ENCODE peak calls at places on chromosomes 7 and 10, in seven cellular contexts. O, H, B, C, U, J and Z are unnamed samples.

GRCh38 chr10:70749756-70750155 is 35.4 kb downstream of the TBATA start:
- DNase-seq in B (no peak), H (no peak), C (no peak), U (no peak), O (no peak), J (no peak), Z (no peak)

GRCh38 chr10:69697006-69697405 is 67.0 kb downstream of the FAM241B start:
- DNase-seq in C (no peak), O (no peak), H (no peak), U (no peak), J (no peak), B (no peak), Z (no peak)

GRCh38 chr10:99403674-99404073 is 26.8 kb downstream of the GOT1 start:
- DNase-seq in O (no peak), U (no peak), C (no peak), H (no peak), J (no peak), B (no peak), Z (no peak)

GRCh38 chr10:69413221-69413865 is 3.4 kb downstream of the TACR2 start:
- DNase-seq in O (peak; percentile 34), J (no peak), U (peak; percentile 41), H (peak; percentile 84), C (peak; percentile 83), B (peak; percentile 59), Z (peak; percentile 29)

GRCh38 chr10:114499630-114500190 is 95.4 kb upstream of the AFAP1L2 start:
- DNase-seq in O (no peak), C (no peak), H (no peak), J (no peak), U (no peak), B (no peak), Z (no peak)

GRCh38 chr7:7720750-7721621 is 2.6 kb upstream of the RPA3 start:
- DNase-seq in B (no peak), C (no peak), O (no peak), J (peak; percentile 23), H (no peak), U (no peak), Z (no peak)

GRCh38 chr7:43302211-43302711 is 189.8 kb downstream of the HECW1 start:
- DNase-seq in H (no peak), U (peak; percentile 29), J (no peak), B (no peak), O (no peak), C (no peak), Z (no peak)

GRCh38 chr7:19958309-19958896 is 185.0 kb upstream of the TMEM196 start:
- DNase-seq in C (no peak), U (peak; percentile 1), J (no peak), B (no peak), H (no peak), O (peak; percentile 95), Z (peak; percentile 26)

GRCh38 chr7:110157631-110158362 is 933.1 kb upstream of the LRRN3 start:
- DNase-seq in B (no peak), O (no peak), U (no peak), J (no peak), H (no peak), C (no peak), Z (no peak)

GRCh38 chr7:81621893-81622292 is 148.0 kb downstream of the HGF start:
- DNase-seq in C (no peak), J (no peak), O (no peak), B (no peak), U (no peak), H (no peak), Z (no peak)

GRCh38 chr7:36303202-36304098 is 86.2 kb upstream of the ANLN start:
- DNase-seq in H (peak; percentile 97), C (no peak), U (peak; percentile 59), O (peak; percentile 83), J (no peak), B (no peak), Z (peak; percentile 31)

GRCh38 chr7:48365010-48365409 is 193.8 kb downstream of the ABCA13 start:
- DNase-seq in B (no peak), J (no peak), H (no peak), U (no peak), C (no peak), O (no peak), Z (no peak)

GRCh38 chr10:104472505-104472904 is 118.9 kb downstream of the CFAP58 start:
- DNase-seq in J (no peak), H (no peak), O (peak; percentile 3), C (no peak), B (no peak), U (no peak), Z (no peak)

GRCh38 chr7:12111461-12112405 is 99.4 kb upstream of the TMEM106B start:
- DNase-seq in U (no peak), B (no peak), J (no peak), H (peak; percentile 83), O (no peak), C (peak; percentile 83), Z (no peak)

GRCh38 chr10:75067272-75067671 is 44.2 kb upstream of the SAMD8 start:
- DNase-seq in C (no peak), U (no peak), B (no peak), H (no peak), O (no peak), J (no peak), Z (no peak)

GRCh38 chr10:84762754-84763394 is 434.5 kb downstream of the CCSER2 start:
- DNase-seq in J (no peak), H (no peak), O (no peak), C (no peak), U (no peak), B (peak; percentile 23), Z (no peak)

GRCh38 chr10:69751216-69751615 is 50.5 kb upstream of the COL13A1 start:
- DNase-seq in O (no peak), B (no peak), C (no peak), U (no peak), H (no peak), J (no peak), Z (no peak)

GRCh38 chr7:93327006-93327633 is 95.0 kb downstream of the VPS50 start:
- DNase-seq in B (no peak), J (no peak), H (no peak), U (no peak), C (no peak), O (peak; percentile 15), Z (no peak)

GRCh38 chr7:4103352-4104091 is 578.6 kb upstream of the FOXK1 start:
- DNase-seq in U (peak; percentile 6), J (no peak), O (peak; percentile 32), H (peak; percentile 62), B (peak; percentile 43), C (peak; percentile 58), Z (peak; percentile 43)

GRCh38 chr7:98133181-98133580 is 26.5 kb downstream of the LMTK2 start:
- DNase-seq in H (no peak), C (no peak), O (no peak), U (no peak), B (peak; percentile 35), J (peak; percentile 63), Z (no peak)

GRCh38 chr7:24665564-24666294 is 91.5 kb downstream of the GSDME start:
- DNase-seq in U (peak; percentile 53), O (peak; percentile 27), J (peak; percentile 27), C (no peak), H (peak; percentile 58), B (peak; percentile 55), Z (peak; percentile 33)
- TF ChIP-seq JUND in U (no peak), O (no peak), J (no peak), C (no peak), H (no peak), B (no peak), Z (no peak)

GRCh38 chr10:37390901-37391300 is 265.5 kb downstream of the ANKRD30A start:
- DNase-seq in U (no peak), C (no peak), J (no peak), O (no peak), B (no peak), H (no peak), Z (no peak)
- TF ChIP-seq JUND in U (no peak), C (no peak), J (no peak), O (no peak), B (no peak), H (no peak), Z (no peak)

GRCh38 chr10:131848296-131848695 is 52.5 kb upstream of the PPP2R2D start:
- DNase-seq in H (no peak), C (no peak), U (no peak), J (no peak), B (no peak), O (no peak), Z (no peak)

GRCh38 chr10:131848741-131849590 is 51.8 kb upstream of the PPP2R2D start:
- DNase-seq in C (no peak), J (no peak), O (no peak), U (no peak), H (no peak), B (no peak), Z (no peak)

GRCh38 chr10:131850490-131850880 is 50.3 kb upstream of the PPP2R2D start:
- DNase-seq in C (no peak), B (no peak), O (no peak), H (no peak), J (no peak), U (no peak), Z (no peak)

GRCh38 chr10:131851332-131851731 is 49.5 kb upstream of the PPP2R2D start:
- DNase-seq in J (no peak), O (no peak), U (no peak), C (peak; percentile 8), B (no peak), H (no peak), Z (no peak)

DNA sequence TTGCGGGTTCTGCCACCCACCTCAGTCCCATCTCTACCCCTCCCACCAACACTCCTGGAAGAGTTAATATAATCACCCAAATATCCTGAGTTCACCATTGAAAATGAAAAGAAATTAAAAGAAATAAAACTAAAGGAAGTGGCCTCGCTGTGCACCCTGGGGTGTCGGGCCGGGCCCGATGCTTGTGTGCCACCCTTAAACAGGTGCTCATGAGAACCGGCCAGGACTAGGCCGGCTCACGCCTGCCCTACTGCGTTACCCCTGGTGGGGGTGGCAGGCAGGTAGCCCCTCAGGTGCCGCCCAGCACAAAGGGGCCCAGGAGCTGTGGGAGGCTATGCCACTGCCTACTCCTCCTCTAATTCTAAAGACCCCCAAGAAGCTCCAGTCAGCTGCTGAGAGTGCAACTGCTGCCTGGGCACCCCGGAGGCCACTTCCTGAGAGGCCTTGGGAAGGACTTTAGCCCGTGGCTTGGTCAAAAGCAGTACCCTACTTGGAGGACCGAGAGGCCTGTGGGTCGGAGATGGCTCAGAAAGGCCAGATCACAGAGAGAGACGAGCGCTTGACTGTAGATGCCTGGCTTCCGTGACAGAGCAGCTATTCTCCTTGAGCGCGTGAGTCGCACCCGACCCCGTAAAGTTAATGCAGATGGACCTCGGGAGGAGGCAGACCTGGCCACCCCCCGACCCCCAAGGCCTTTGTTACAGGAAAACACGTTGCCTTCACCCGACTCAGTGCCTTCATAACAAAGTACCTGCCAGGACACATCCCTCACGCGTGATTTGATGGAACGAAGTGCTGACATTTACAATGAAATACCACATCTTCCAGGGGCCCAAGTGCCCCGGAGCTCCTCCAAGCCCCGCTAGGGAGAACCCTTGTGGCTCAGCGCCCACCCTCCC is 51.0 kb upstream of the PPP2R2D start:
- DNase-seq in O (no peak), C (no peak), J (no peak), B (no peak), U (no peak), H (no peak), Z (no peak)
- TF ChIP-seq JUND in O (no peak), C (no peak), J (no peak), B (no peak), U (no peak), H (no peak), Z (no peak)

DNA sequence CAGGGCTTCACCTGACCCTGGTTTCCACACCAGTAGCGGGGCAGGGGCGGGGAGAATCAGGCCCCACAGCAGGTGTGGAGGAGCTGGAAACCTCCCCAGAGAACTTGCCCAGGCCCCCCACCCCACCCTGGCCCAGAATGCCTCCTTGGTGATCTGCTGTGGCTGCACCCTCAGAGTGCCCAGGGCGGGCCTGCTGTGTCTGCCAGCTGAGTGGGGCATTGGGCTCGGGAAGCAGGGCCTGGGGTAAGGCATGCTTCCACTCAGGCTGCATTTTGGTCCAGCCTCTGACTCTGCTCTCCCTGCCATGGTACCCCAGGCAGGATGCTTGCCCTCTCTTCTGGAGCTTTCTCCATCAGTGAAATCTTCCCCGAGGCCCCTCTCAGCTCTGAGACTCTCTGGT is 1.1 kb upstream of the CRHR2 start:
- DNase-seq in J (no peak), B (no peak), H (no peak), C (no peak), O (no peak), U (no peak), Z (no peak)
- TF ChIP-seq JUND in J (no peak), B (no peak), H (no peak), C (no peak), O (no peak), U (no peak), Z (no peak)